ENCODE peak calls at places on chromosome 21, in eight cellular contexts. T is Calu3, P is HFF-Myc, H is left ventricle myocardium inferior, F is GM23338, Y is psoas muscle, M is GM12865, B is AG10803. O is an unnamed sample.

GRCh38 chr21:39908265-39908923 is 41.2 kb downstream of the PCP4 start:
- DNase-seq in T (no peak), P (no peak), H (no peak), F (peak; percentile 54), Y (no peak), M (no peak), B (no peak), O (no peak)

GRCh38 chr21:46159390-46159789 is 4.0 kb upstream of the FTCD start:
- DNase-seq in T (no peak), P (no peak), H (no peak), F (no peak), Y (no peak), M (no peak), B (no peak), O (no peak)

GRCh38 chr21:27423073-27423472 is 456.2 kb upstream of the ADAMTS5 start:
- DNase-seq in T (no peak), P (peak; percentile 52), H (peak; percentile 72), F (no peak), Y (peak; percentile 61), M (no peak), B (peak; percentile 99), O (no peak)

GRCh38 chr21:38377165-38378093 is 120.6 kb downstream of the KCNJ15 start:
- DNase-seq in T (no peak), P (no peak), H (no peak), F (no peak), Y (no peak), M (no peak), B (peak; percentile 17), O (no peak)

GRCh38 chr21:35398366-35398982 is 349.4 kb upstream of the RUNX1 start:
- DNase-seq in T (no peak), P (no peak), H (no peak), F (no peak), Y (no peak), M (no peak), B (no peak), O (no peak)

GRCh38 chr21:36591326-36591970 is 107.5 kb upstream of the SIM2 start:
- DNase-seq in T (no peak), P (no peak), H (no peak), F (no peak), Y (no peak), M (no peak), B (no peak), O (no peak)

GRCh38 chr21:38972078-38972477 is 166.3 kb downstream of the ETS2 start:
- DNase-seq in T (no peak), P (no peak), H (no peak), F (no peak), Y (no peak), M (no peak), B (no peak), O (no peak)

GRCh38 chr21:23695449-23695848 is 1911.8 kb downstream of the MRPL39 start:
- DNase-seq in T (no peak), P (no peak), H (no peak), F (no peak), Y (no peak), M (peak; percentile 1), B (no peak), O (no peak)

GRCh38 chr21:37658994-37659458 is 257.2 kb downstream of the KCNJ6 start:
- DNase-seq in T (no peak), P (peak; percentile 16), H (no peak), F (no peak), Y (peak; percentile 38), M (no peak), B (peak; percentile 82), O (no peak)

GRCh38 chr21:27759091-27759659 is 792.3 kb upstream of the ADAMTS5 start:
- DNase-seq in T (peak; percentile 43), P (no peak), H (peak; percentile 17), F (peak; percentile 54), Y (no peak), M (peak; percentile 22), B (peak; percentile 8), O (no peak)

GRCh38 chr21:17818158-17819113 is 720 bp downstream of the C21orf91 start:
- DNase-seq in T (peak; percentile 13), P (no peak), H (peak; percentile 20), F (peak; percentile 76), Y (no peak), M (peak; percentile 64), B (peak; percentile 20), O (no peak)

GRCh38 chr21:38386967-38387366 is 111.3 kb downstream of the ERG start:
- DNase-seq in T (no peak), P (no peak), H (no peak), F (no peak), Y (no peak), M (no peak), B (no peak), O (no peak)

GRCh38 chr21:20698585-20698984 is 299.6 kb upstream of the NCAM2 start:
- DNase-seq in T (no peak), P (no peak), H (no peak), F (peak; percentile 14), Y (no peak), M (no peak), B (no peak), O (no peak)

GRCh38 chr21:27561116-27561515 is 594.2 kb upstream of the ADAMTS5 start:
- DNase-seq in T (no peak), P (no peak), H (peak; percentile 19), F (no peak), Y (peak; percentile 52), M (no peak), B (no peak), O (no peak)

GRCh38 chr21:46493828-46494227 is 35.1 kb downstream of the DIP2A start:
- DNase-seq in T (no peak), P (no peak), H (no peak), F (no peak), Y (no peak), M (no peak), B (no peak), O (no peak)

GRCh38 chr21:29196021-29196663 is 65.7 kb downstream of the MAP3K7CL start:
- DNase-seq in T (peak; percentile 76), P (no peak), H (no peak), F (peak; percentile 33), Y (no peak), M (peak; percentile 91), B (peak; percentile 79), O (peak; percentile 82)

GRCh38 chr21:21897275-21897883 is 899.2 kb downstream of the NCAM2 start:
- DNase-seq in T (no peak), P (no peak), H (no peak), F (no peak), Y (no peak), M (no peak), B (peak; percentile 35), O (no peak)

GRCh38 chr21:36436829-36437744 is 42.8 kb downstream of the CLDN14 start:
- DNase-seq in T (no peak), P (no peak), H (no peak), F (no peak), Y (no peak), M (no peak), B (peak; percentile 44), O (no peak)

GRCh38 chr21:38979271-38980196 is 173.8 kb downstream of the ETS2 start:
- DNase-seq in T (no peak), P (no peak), H (no peak), F (peak; percentile 83), Y (no peak), M (no peak), B (peak; percentile 79), O (no peak)

GRCh38 chr21:46618738-46619369 is 14.0 kb upstream of the S100B start:
- DNase-seq in T (no peak), P (no peak), H (no peak), F (no peak), Y (no peak), M (no peak), B (no peak), O (no peak)

GRCh38 chr21:16912075-16912474 is 600.8 kb upstream of the CXADR start:
- DNase-seq in T (no peak), P (no peak), H (no peak), F (no peak), Y (no peak), M (no peak), B (peak; percentile 43), O (no peak)

GRCh38 chr21:39318091-39318959 is 4.9 kb upstream of the BRWD1 start:
- DNase-seq in T (no peak), P (no peak), H (no peak), F (no peak), Y (no peak), M (no peak), B (no peak), O (no peak)

GRCh38 chr21:39430954-39431353 is 14.6 kb downstream of the LCA5L start:
- DNase-seq in T (no peak), P (no peak), H (no peak), F (no peak), Y (no peak), M (no peak), B (no peak), O (no peak)

DNA sequence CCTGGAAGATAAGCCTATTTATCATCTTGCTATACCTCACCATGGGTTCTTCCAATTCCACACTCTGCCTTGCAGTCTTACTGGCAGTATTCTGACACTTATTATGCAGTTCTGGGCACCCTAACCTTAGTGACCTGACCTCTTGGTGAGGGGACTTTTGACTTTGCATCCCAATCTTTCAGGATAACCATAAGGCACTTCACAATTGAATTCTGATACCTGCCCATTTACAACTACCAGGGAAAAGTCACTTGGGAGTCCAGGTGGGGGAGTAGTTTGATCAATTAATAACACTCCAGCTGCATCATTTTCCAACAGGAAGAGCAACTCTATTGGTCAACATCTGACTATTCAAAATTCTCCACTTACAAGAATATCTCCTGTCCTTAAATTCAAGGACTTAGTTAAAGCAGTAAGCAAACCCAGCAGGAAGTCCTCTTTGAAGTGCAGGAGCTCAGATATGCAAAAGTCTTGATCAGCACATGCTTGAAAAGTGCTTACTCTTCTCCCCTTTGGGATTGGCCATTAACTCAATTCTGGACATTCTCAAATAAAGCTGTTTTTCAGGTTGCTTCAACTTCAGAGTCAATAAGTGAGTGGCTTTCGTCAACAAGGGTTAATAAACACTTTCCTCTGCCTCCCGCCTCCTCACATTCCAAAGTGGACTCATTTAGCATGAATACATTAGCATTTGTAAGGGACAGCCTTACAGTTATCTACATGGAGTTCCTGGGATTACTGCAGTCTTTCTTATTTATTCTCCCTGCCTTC is 177.4 kb upstream of the NRIP1 start:
- DNase-seq in T (no peak), P (no peak), H (no peak), F (peak; percentile 92), Y (no peak), M (no peak), B (no peak), O (no peak)
- TF ChIP-seq CTCF in T (no peak), P (no peak), H (no peak), F (no peak), Y (no peak), M (no peak), B (no peak), O (no peak)

GRCh38 chr21:43315244-43316137 is 111.4 kb downstream of the SIK1 start:
- DNase-seq in T (no peak), P (no peak), H (no peak), F (no peak), Y (peak; percentile 9), M (no peak), B (no peak), O (no peak)
- TF ChIP-seq CTCF in T (no peak), P (no peak), H (no peak), F (peak; percentile 25), Y (no peak), M (peak; percentile 5), B (peak; percentile 29), O (no peak)

GRCh38 chr21:44752701-44753235 is 41.4 kb upstream of the TSPEAR start:
- DNase-seq in T (peak; percentile 63), P (no peak), H (no peak), F (no peak), Y (no peak), M (no peak), B (no peak), O (no peak)
- TF ChIP-seq CTCF in T (no peak), P (no peak), H (peak; percentile 12), F (no peak), Y (no peak), M (no peak), B (peak; percentile 1), O (no peak)

GRCh38 chr21:32994305-32994704 is 31.4 kb upstream of the OLIG2 start:
- DNase-seq in T (peak; percentile 16), P (no peak), H (no peak), F (peak; percentile 57), Y (no peak), M (peak; percentile 5), B (peak; percentile 26), O (no peak)
- TF ChIP-seq CTCF in T (no peak), P (peak; percentile 32), H (peak; percentile 54), F (peak; percentile 67), Y (peak; percentile 45), M (peak; percentile 22), B (peak; percentile 64), O (peak; percentile 16)